ENCODE peak calls at places on chromosome 9, in nine cellular contexts. One of them, this sample, is unnamed.

GRCh38 chr9:77021289-77021927 is 2.0 kb downstream of the FOXB2 start:
- DNase-seq in RPMI7951: no peak
- DNase-seq in HEK293T: no peak
- DNase-seq in T-helper 17 cell: no peak
- DNase-seq in NCI-H1417: no peak
- DNase-seq in renal cortical epithelial cell: no peak
- DNase-seq in upper lobe of right lung: no peak
- DNase-seq in stimulated activated CD8-positive, alpha-beta memory T cell treated with anti-CD3 and anti-CD28 coated beads, Interleukin-4, amount 100 ng/mL, for 4 hours: no peak
- DNase-seq in astrocyte of the spinal cord: peak; percentile 38
- DNase-seq in this sample: no peak

GRCh38 chr9:89400398-89401116 is 82.3 kb downstream of the SECISBP2 start:
- DNase-seq in astrocyte of the spinal cord: no peak
- DNase-seq in stimulated activated CD8-positive, alpha-beta memory T cell treated with anti-CD3 and anti-CD28 coated beads, Interleukin-4, amount 100 ng/mL, for 4 hours: no peak
- DNase-seq in T-helper 17 cell: no peak
- DNase-seq in NCI-H1417: no peak
- DNase-seq in upper lobe of right lung: no peak
- DNase-seq in renal cortical epithelial cell: no peak
- DNase-seq in RPMI7951: no peak
- DNase-seq in HEK293T: no peak
- DNase-seq in this sample: no peak

GRCh38 chr9:129885018-129885669 is 49.9 kb downstream of the USP20 start:
- DNase-seq in astrocyte of the spinal cord: no peak
- DNase-seq in stimulated activated CD8-positive, alpha-beta memory T cell treated with anti-CD3 and anti-CD28 coated beads, Interleukin-4, amount 100 ng/mL, for 4 hours: no peak
- DNase-seq in renal cortical epithelial cell: no peak
- DNase-seq in HEK293T: peak; percentile 38
- DNase-seq in upper lobe of right lung: peak; percentile 76
- DNase-seq in T-helper 17 cell: no peak
- DNase-seq in NCI-H1417: peak; percentile 80
- DNase-seq in RPMI7951: no peak
- DNase-seq in this sample: no peak

GRCh38 chr9:99819123-99819483 is 2.6 kb upstream of the NR4A3 start:
- DNase-seq in renal cortical epithelial cell: no peak
- DNase-seq in NCI-H1417: no peak
- DNase-seq in stimulated activated CD8-positive, alpha-beta memory T cell treated with anti-CD3 and anti-CD28 coated beads, Interleukin-4, amount 100 ng/mL, for 4 hours: peak; percentile 79
- DNase-seq in astrocyte of the spinal cord: no peak
- DNase-seq in RPMI7951: no peak
- DNase-seq in HEK293T: no peak
- DNase-seq in T-helper 17 cell: no peak
- DNase-seq in upper lobe of right lung: no peak
- DNase-seq in this sample: no peak

GRCh38 chr9:105142406-105143092 is 101.9 kb upstream of the SLC44A1 start:
- DNase-seq in astrocyte of the spinal cord: peak; percentile 59
- DNase-seq in RPMI7951: peak; percentile 55
- DNase-seq in upper lobe of right lung: no peak
- DNase-seq in NCI-H1417: no peak
- DNase-seq in stimulated activated CD8-positive, alpha-beta memory T cell treated with anti-CD3 and anti-CD28 coated beads, Interleukin-4, amount 100 ng/mL, for 4 hours: no peak
- DNase-seq in renal cortical epithelial cell: no peak
- DNase-seq in HEK293T: no peak
- DNase-seq in T-helper 17 cell: no peak
- DNase-seq in this sample: no peak

GRCh38 chr9:18947772-18948391 is 85.1 kb downstream of the SAXO1 start:
- DNase-seq in HEK293T: peak; percentile 52
- DNase-seq in astrocyte of the spinal cord: no peak
- DNase-seq in NCI-H1417: peak; percentile 96
- DNase-seq in RPMI7951: peak; percentile 5
- DNase-seq in renal cortical epithelial cell: no peak
- DNase-seq in T-helper 17 cell: no peak
- DNase-seq in upper lobe of right lung: no peak
- DNase-seq in stimulated activated CD8-positive, alpha-beta memory T cell treated with anti-CD3 and anti-CD28 coated beads, Interleukin-4, amount 100 ng/mL, for 4 hours: no peak
- DNase-seq in this sample: no peak

GRCh38 chr9:70962761-70963445 is 158.5 kb downstream of the TRPM3 start:
- DNase-seq in T-helper 17 cell: no peak
- DNase-seq in stimulated activated CD8-positive, alpha-beta memory T cell treated with anti-CD3 and anti-CD28 coated beads, Interleukin-4, amount 100 ng/mL, for 4 hours: no peak
- DNase-seq in NCI-H1417: peak; percentile 16
- DNase-seq in HEK293T: no peak
- DNase-seq in RPMI7951: peak; percentile 0
- DNase-seq in renal cortical epithelial cell: no peak
- DNase-seq in upper lobe of right lung: no peak
- DNase-seq in astrocyte of the spinal cord: no peak
- DNase-seq in this sample: no peak

GRCh38 chr9:75378036-75378435 is 289.7 kb downstream of the OSTF1 start:
- DNase-seq in RPMI7951: no peak
- DNase-seq in upper lobe of right lung: peak; percentile 69
- DNase-seq in stimulated activated CD8-positive, alpha-beta memory T cell treated with anti-CD3 and anti-CD28 coated beads, Interleukin-4, amount 100 ng/mL, for 4 hours: no peak
- DNase-seq in astrocyte of the spinal cord: peak; percentile 68
- DNase-seq in NCI-H1417: no peak
- DNase-seq in T-helper 17 cell: no peak
- DNase-seq in renal cortical epithelial cell: no peak
- DNase-seq in HEK293T: peak; percentile 10
- DNase-seq in this sample: no peak

GRCh38 chr9:120693609-120694008 is 20.7 kb downstream of the MEGF9 start:
- DNase-seq in upper lobe of right lung: no peak
- DNase-seq in T-helper 17 cell: no peak
- DNase-seq in astrocyte of the spinal cord: no peak
- DNase-seq in HEK293T: no peak
- DNase-seq in NCI-H1417: no peak
- DNase-seq in stimulated activated CD8-positive, alpha-beta memory T cell treated with anti-CD3 and anti-CD28 coated beads, Interleukin-4, amount 100 ng/mL, for 4 hours: no peak
- DNase-seq in RPMI7951: no peak
- DNase-seq in renal cortical epithelial cell: peak; percentile 90
- DNase-seq in this sample: no peak

GRCh38 chr9:94207781-94208180 is 51.3 kb upstream of the ZNF169 start:
- DNase-seq in RPMI7951: no peak
- DNase-seq in renal cortical epithelial cell: no peak
- DNase-seq in astrocyte of the spinal cord: no peak
- DNase-seq in NCI-H1417: no peak
- DNase-seq in T-helper 17 cell: no peak
- DNase-seq in upper lobe of right lung: no peak
- DNase-seq in HEK293T: no peak
- DNase-seq in stimulated activated CD8-positive, alpha-beta memory T cell treated with anti-CD3 and anti-CD28 coated beads, Interleukin-4, amount 100 ng/mL, for 4 hours: no peak
- DNase-seq in this sample: no peak

GRCh38 chr9:34663296-34663590 is 786 bp upstream of the CCL27 start:
- DNase-seq in renal cortical epithelial cell: no peak
- DNase-seq in upper lobe of right lung: no peak
- DNase-seq in T-helper 17 cell: peak; percentile 23
- DNase-seq in RPMI7951: no peak
- DNase-seq in stimulated activated CD8-positive, alpha-beta memory T cell treated with anti-CD3 and anti-CD28 coated beads, Interleukin-4, amount 100 ng/mL, for 4 hours: no peak
- DNase-seq in astrocyte of the spinal cord: no peak
- DNase-seq in NCI-H1417: no peak
- DNase-seq in HEK293T: no peak
- DNase-seq in this sample: no peak

GRCh38 chr9:88874391-88874790 is 116.9 kb upstream of the S1PR3 start:
- DNase-seq in T-helper 17 cell: no peak
- DNase-seq in stimulated activated CD8-positive, alpha-beta memory T cell treated with anti-CD3 and anti-CD28 coated beads, Interleukin-4, amount 100 ng/mL, for 4 hours: no peak
- DNase-seq in astrocyte of the spinal cord: peak; percentile 17
- DNase-seq in upper lobe of right lung: no peak
- DNase-seq in renal cortical epithelial cell: no peak
- DNase-seq in RPMI7951: peak; percentile 61
- DNase-seq in HEK293T: no peak
- DNase-seq in NCI-H1417: no peak
- DNase-seq in this sample: no peak

GRCh38 chr9:83406901-83407300 is 131.3 kb downstream of the FRMD3 start:
- DNase-seq in astrocyte of the spinal cord: no peak
- DNase-seq in upper lobe of right lung: no peak
- DNase-seq in HEK293T: no peak
- DNase-seq in stimulated activated CD8-positive, alpha-beta memory T cell treated with anti-CD3 and anti-CD28 coated beads, Interleukin-4, amount 100 ng/mL, for 4 hours: no peak
- DNase-seq in renal cortical epithelial cell: no peak
- DNase-seq in NCI-H1417: no peak
- DNase-seq in T-helper 17 cell: no peak
- DNase-seq in RPMI7951: no peak
- DNase-seq in this sample: no peak

GRCh38 chr9:111728143-111728542 is 66.6 kb downstream of the SHOC1 start:
- DNase-seq in renal cortical epithelial cell: peak; percentile 90
- DNase-seq in upper lobe of right lung: no peak
- DNase-seq in NCI-H1417: no peak
- DNase-seq in RPMI7951: no peak
- DNase-seq in HEK293T: no peak
- DNase-seq in T-helper 17 cell: no peak
- DNase-seq in stimulated activated CD8-positive, alpha-beta memory T cell treated with anti-CD3 and anti-CD28 coated beads, Interleukin-4, amount 100 ng/mL, for 4 hours: no peak
- DNase-seq in astrocyte of the spinal cord: no peak
- DNase-seq in this sample: peak; percentile 35

GRCh38 chr9:128167209-128167608 is 7.1 kb downstream of the BBLN start:
- DNase-seq in upper lobe of right lung: no peak
- DNase-seq in T-helper 17 cell: no peak
- DNase-seq in RPMI7951: no peak
- DNase-seq in renal cortical epithelial cell: no peak
- DNase-seq in HEK293T: no peak
- DNase-seq in astrocyte of the spinal cord: no peak
- DNase-seq in NCI-H1417: no peak
- DNase-seq in stimulated activated CD8-positive, alpha-beta memory T cell treated with anti-CD3 and anti-CD28 coated beads, Interleukin-4, amount 100 ng/mL, for 4 hours: no peak
- DNase-seq in this sample: no peak

GRCh38 chr9:128246471-128246870 is 29.3 kb downstream of the GOLGA2 start:
- DNase-seq in NCI-H1417: no peak
- DNase-seq in renal cortical epithelial cell: no peak
- DNase-seq in RPMI7951: no peak
- DNase-seq in astrocyte of the spinal cord: no peak
- DNase-seq in upper lobe of right lung: no peak
- DNase-seq in HEK293T: no peak
- DNase-seq in T-helper 17 cell: no peak
- DNase-seq in stimulated activated CD8-positive, alpha-beta memory T cell treated with anti-CD3 and anti-CD28 coated beads, Interleukin-4, amount 100 ng/mL, for 4 hours: no peak
- DNase-seq in this sample: no peak

GRCh38 chr9:80114241-80114640 is 542.5 kb downstream of the TLE4 start:
- DNase-seq in upper lobe of right lung: no peak
- DNase-seq in T-helper 17 cell: no peak
- DNase-seq in HEK293T: no peak
- DNase-seq in stimulated activated CD8-positive, alpha-beta memory T cell treated with anti-CD3 and anti-CD28 coated beads, Interleukin-4, amount 100 ng/mL, for 4 hours: no peak
- DNase-seq in astrocyte of the spinal cord: no peak
- DNase-seq in NCI-H1417: no peak
- DNase-seq in RPMI7951: no peak
- DNase-seq in renal cortical epithelial cell: no peak
- DNase-seq in this sample: no peak

GRCh38 chr9:20074291-20074690 is 285.5 kb upstream of the SLC24A2 start:
- DNase-seq in HEK293T: no peak
- DNase-seq in T-helper 17 cell: no peak
- DNase-seq in NCI-H1417: no peak
- DNase-seq in RPMI7951: no peak
- DNase-seq in renal cortical epithelial cell: no peak
- DNase-seq in upper lobe of right lung: no peak
- DNase-seq in stimulated activated CD8-positive, alpha-beta memory T cell treated with anti-CD3 and anti-CD28 coated beads, Interleukin-4, amount 100 ng/mL, for 4 hours: no peak
- DNase-seq in astrocyte of the spinal cord: no peak
- DNase-seq in this sample: no peak

GRCh38 chr9:98886691-98887229 is 56.9 kb upstream of the COL15A1 start:
- DNase-seq in stimulated activated CD8-positive, alpha-beta memory T cell treated with anti-CD3 and anti-CD28 coated beads, Interleukin-4, amount 100 ng/mL, for 4 hours: no peak
- DNase-seq in astrocyte of the spinal cord: no peak
- DNase-seq in NCI-H1417: no peak
- DNase-seq in upper lobe of right lung: no peak
- DNase-seq in renal cortical epithelial cell: no peak
- DNase-seq in HEK293T: no peak
- DNase-seq in T-helper 17 cell: no peak
- DNase-seq in RPMI7951: peak; percentile 92
- DNase-seq in this sample: no peak

GRCh38 chr9:98491778-98492177 is 217.0 kb downstream of the GABBR2 start:
- DNase-seq in NCI-H1417: no peak
- DNase-seq in RPMI7951: peak; percentile 17
- DNase-seq in renal cortical epithelial cell: peak; percentile 26
- DNase-seq in HEK293T: no peak
- DNase-seq in astrocyte of the spinal cord: peak; percentile 56
- DNase-seq in stimulated activated CD8-positive, alpha-beta memory T cell treated with anti-CD3 and anti-CD28 coated beads, Interleukin-4, amount 100 ng/mL, for 4 hours: no peak
- DNase-seq in upper lobe of right lung: no peak
- DNase-seq in T-helper 17 cell: no peak
- DNase-seq in this sample: peak; percentile 19

GRCh38 chr9:118000581-118000980 is 296.4 kb downstream of the TLR4 start:
- DNase-seq in upper lobe of right lung: no peak
- DNase-seq in NCI-H1417: no peak
- DNase-seq in renal cortical epithelial cell: no peak
- DNase-seq in astrocyte of the spinal cord: no peak
- DNase-seq in RPMI7951: no peak
- DNase-seq in HEK293T: no peak
- DNase-seq in T-helper 17 cell: no peak
- DNase-seq in stimulated activated CD8-positive, alpha-beta memory T cell treated with anti-CD3 and anti-CD28 coated beads, Interleukin-4, amount 100 ng/mL, for 4 hours: no peak
- DNase-seq in this sample: no peak

GRCh38 chr9:130128782-130129424 is 43.3 kb upstream of the NCS1 start:
- DNase-seq in stimulated activated CD8-positive, alpha-beta memory T cell treated with anti-CD3 and anti-CD28 coated beads, Interleukin-4, amount 100 ng/mL, for 4 hours: peak; percentile 28
- DNase-seq in NCI-H1417: no peak
- DNase-seq in HEK293T: no peak
- DNase-seq in astrocyte of the spinal cord: peak; percentile 95
- DNase-seq in RPMI7951: peak; percentile 95
- DNase-seq in T-helper 17 cell: peak; percentile 60
- DNase-seq in upper lobe of right lung: peak; percentile 72
- DNase-seq in renal cortical epithelial cell: peak; percentile 89
- DNase-seq in this sample: peak; percentile 34

GRCh38 chr9:89461302-89461701 is 36.6 kb downstream of the SEMA4D start:
- DNase-seq in stimulated activated CD8-positive, alpha-beta memory T cell treated with anti-CD3 and anti-CD28 coated beads, Interleukin-4, amount 100 ng/mL, for 4 hours: no peak
- DNase-seq in NCI-H1417: no peak
- DNase-seq in upper lobe of right lung: peak; percentile 29
- DNase-seq in astrocyte of the spinal cord: peak; percentile 83
- DNase-seq in RPMI7951: peak; percentile 1
- DNase-seq in renal cortical epithelial cell: peak; percentile 73
- DNase-seq in HEK293T: no peak
- DNase-seq in T-helper 17 cell: no peak
- DNase-seq in this sample: peak; percentile 65

GRCh38 chr9:82421498-82421897 is 432.9 kb downstream of the SPATA31D1 start:
- DNase-seq in RPMI7951: no peak
- DNase-seq in stimulated activated CD8-positive, alpha-beta memory T cell treated with anti-CD3 and anti-CD28 coated beads, Interleukin-4, amount 100 ng/mL, for 4 hours: no peak
- DNase-seq in upper lobe of right lung: no peak
- DNase-seq in astrocyte of the spinal cord: peak; percentile 8
- DNase-seq in NCI-H1417: no peak
- DNase-seq in renal cortical epithelial cell: no peak
- DNase-seq in HEK293T: no peak
- DNase-seq in T-helper 17 cell: no peak
- DNase-seq in this sample: no peak

GRCh38 chr9:93154293-93154903 is 20.3 kb upstream of the NINJ1 start:
- DNase-seq in upper lobe of right lung: no peak
- DNase-seq in HEK293T: peak; percentile 79
- DNase-seq in NCI-H1417: peak; percentile 60
- DNase-seq in RPMI7951: no peak
- DNase-seq in renal cortical epithelial cell: no peak
- DNase-seq in T-helper 17 cell: no peak
- DNase-seq in stimulated activated CD8-positive, alpha-beta memory T cell treated with anti-CD3 and anti-CD28 coated beads, Interleukin-4, amount 100 ng/mL, for 4 hours: no peak
- DNase-seq in astrocyte of the spinal cord: no peak
- DNase-seq in this sample: no peak

GRCh38 chr9:81595887-81596558 is 93.3 kb downstream of the TLE1 start:
- DNase-seq in RPMI7951: no peak
- DNase-seq in NCI-H1417: peak; percentile 88
- DNase-seq in HEK293T: no peak
- DNase-seq in T-helper 17 cell: no peak
- DNase-seq in upper lobe of right lung: no peak
- DNase-seq in stimulated activated CD8-positive, alpha-beta memory T cell treated with anti-CD3 and anti-CD28 coated beads, Interleukin-4, amount 100 ng/mL, for 4 hours: no peak
- DNase-seq in astrocyte of the spinal cord: peak; percentile 59
- DNase-seq in renal cortical epithelial cell: no peak
- DNase-seq in this sample: no peak

GRCh38 chr9:113528088-113528487 is 64.6 kb downstream of the RGS3 start:
- DNase-seq in T-helper 17 cell: no peak
- DNase-seq in NCI-H1417: no peak
- DNase-seq in RPMI7951: no peak
- DNase-seq in renal cortical epithelial cell: no peak
- DNase-seq in astrocyte of the spinal cord: no peak
- DNase-seq in HEK293T: no peak
- DNase-seq in upper lobe of right lung: peak; percentile 42
- DNase-seq in stimulated activated CD8-positive, alpha-beta memory T cell treated with anti-CD3 and anti-CD28 coated beads, Interleukin-4, amount 100 ng/mL, for 4 hours: no peak
- DNase-seq in this sample: no peak

GRCh38 chr9:113701741-113702422 is 174.2 kb upstream of the ZNF618 start:
- DNase-seq in HEK293T: no peak
- DNase-seq in upper lobe of right lung: no peak
- DNase-seq in T-helper 17 cell: no peak
- DNase-seq in stimulated activated CD8-positive, alpha-beta memory T cell treated with anti-CD3 and anti-CD28 coated beads, Interleukin-4, amount 100 ng/mL, for 4 hours: no peak
- DNase-seq in astrocyte of the spinal cord: no peak
- DNase-seq in renal cortical epithelial cell: no peak
- DNase-seq in RPMI7951: no peak
- DNase-seq in NCI-H1417: no peak
- DNase-seq in this sample: no peak

GRCh38 chr9:77475641-77476473 is 172.3 kb downstream of the GNA14 start:
- DNase-seq in upper lobe of right lung: no peak
- DNase-seq in HEK293T: no peak
- DNase-seq in T-helper 17 cell: no peak
- DNase-seq in renal cortical epithelial cell: no peak
- DNase-seq in RPMI7951: peak; percentile 13
- DNase-seq in NCI-H1417: peak; percentile 25
- DNase-seq in stimulated activated CD8-positive, alpha-beta memory T cell treated with anti-CD3 and anti-CD28 coated beads, Interleukin-4, amount 100 ng/mL, for 4 hours: no peak
- DNase-seq in astrocyte of the spinal cord: peak; percentile 72
- DNase-seq in this sample: peak; percentile 31

GRCh38 chr9:84271004-84271886 is 69.3 kb downstream of the SLC28A3 start:
- DNase-seq in HEK293T: no peak
- DNase-seq in T-helper 17 cell: no peak
- DNase-seq in renal cortical epithelial cell: peak; percentile 77
- DNase-seq in RPMI7951: no peak
- DNase-seq in NCI-H1417: peak; percentile 84
- DNase-seq in upper lobe of right lung: peak; percentile 66
- DNase-seq in astrocyte of the spinal cord: peak; percentile 83
- DNase-seq in stimulated activated CD8-positive, alpha-beta memory T cell treated with anti-CD3 and anti-CD28 coated beads, Interleukin-4, amount 100 ng/mL, for 4 hours: no peak
- DNase-seq in this sample: no peak

GRCh38 chr9:14058078-14058688 is 255.8 kb downstream of the NFIB start:
- DNase-seq in stimulated activated CD8-positive, alpha-beta memory T cell treated with anti-CD3 and anti-CD28 coated beads, Interleukin-4, amount 100 ng/mL, for 4 hours: no peak
- DNase-seq in T-helper 17 cell: no peak
- DNase-seq in renal cortical epithelial cell: no peak
- DNase-seq in HEK293T: no peak
- DNase-seq in RPMI7951: no peak
- DNase-seq in astrocyte of the spinal cord: no peak
- DNase-seq in NCI-H1417: no peak
- DNase-seq in upper lobe of right lung: no peak
- DNase-seq in this sample: no peak